ENCODE peak calls at places on chromosomes 12 and 14, in six cellular contexts. One of them, this sample, is unnamed.
A peak's percentile ranks its signal among the peaks of the same experiment; 100 is the strongest.

GRCh38 chr14:61602733-61603077 is 92.6 kb upstream of the HIF1A start:
- DNase-seq in HepG2: peak; percentile 79
- DNase-seq in A549: no peak
- DNase-seq in K562: no peak
- DNase-seq in WTC11: no peak
- DNase-seq in H1: no peak
- DNase-seq in this sample: no peak

GRCh38 chr14:70901218-70901772 is 6.0 kb upstream of the PCNX1 start:
- DNase-seq in HepG2: no peak
- DNase-seq in A549: no peak
- DNase-seq in K562: no peak
- DNase-seq in WTC11: no peak
- DNase-seq in H1: no peak
- DNase-seq in this sample: no peak

GRCh38 chr14:36518586-36519430 is 1.2 kb downstream of the NKX2-1 start:
- DNase-seq in HepG2: no peak
- DNase-seq in A549: no peak
- DNase-seq in K562: no peak
- DNase-seq in WTC11: peak; percentile 36
- DNase-seq in H1: no peak
- DNase-seq in this sample: no peak

GRCh38 chr14:49992036-49992435 is 99.2 kb downstream of the ARF6 start:
- DNase-seq in HepG2: no peak
- DNase-seq in A549: no peak
- DNase-seq in K562: no peak
- DNase-seq in WTC11: no peak
- DNase-seq in H1: no peak
- DNase-seq in this sample: no peak

GRCh38 chr12:5177731-5178130 is 134.1 kb downstream of the KCNA5 start:
- DNase-seq in HepG2: no peak
- DNase-seq in A549: no peak
- DNase-seq in K562: no peak
- DNase-seq in WTC11: no peak
- DNase-seq in H1: no peak
- DNase-seq in this sample: no peak

GRCh38 chr14:35223927-35224326 is 68.3 kb upstream of the PSMA6 start:
- DNase-seq in HepG2: no peak
- DNase-seq in A549: no peak
- DNase-seq in K562: no peak
- DNase-seq in WTC11: no peak
- DNase-seq in H1: no peak
- DNase-seq in this sample: peak; percentile 32

GRCh38 chr12:49921936-49922335 is 18.2 kb upstream of the FAIM2 start:
- DNase-seq in HepG2: no peak
- DNase-seq in A549: no peak
- DNase-seq in K562: no peak
- DNase-seq in WTC11: no peak
- DNase-seq in H1: no peak
- DNase-seq in this sample: no peak

GRCh38 chr12:69766260-69766659 is 27.6 kb downstream of the RAB3IP start:
- DNase-seq in HepG2: no peak
- DNase-seq in A549: no peak
- DNase-seq in K562: no peak
- DNase-seq in WTC11: no peak
- DNase-seq in H1: no peak
- DNase-seq in this sample: no peak

GRCh38 chr12:25553083-25553482 is at the start of gene LMNTD1:
- DNase-seq in HepG2: no peak
- DNase-seq in A549: no peak
- DNase-seq in K562: no peak
- DNase-seq in WTC11: no peak
- DNase-seq in H1: no peak
- DNase-seq in this sample: no peak

GRCh38 chr12:58529897-58530296 is 390.4 kb downstream of the LRIG3 start:
- DNase-seq in HepG2: no peak
- DNase-seq in A549: no peak
- DNase-seq in K562: no peak
- DNase-seq in WTC11: no peak
- DNase-seq in H1: no peak
- DNase-seq in this sample: no peak

GRCh38 chr12:56315256-56315625 is 547 bp downstream of the CNPY2 start:
- DNase-seq in HepG2: no peak
- DNase-seq in A549: no peak
- DNase-seq in K562: peak; percentile 35
- DNase-seq in WTC11: no peak
- DNase-seq in H1: no peak
- DNase-seq in this sample: no peak

GRCh38 chr12:117040496-117040895 is 58.7 kb downstream of the TESC start:
- DNase-seq in HepG2: no peak
- DNase-seq in A549: no peak
- DNase-seq in K562: no peak
- DNase-seq in WTC11: no peak
- DNase-seq in H1: no peak
- DNase-seq in this sample: no peak

GRCh38 chr12:100024974-100025555 is 40.3 kb upstream of the ANKS1B start:
- DNase-seq in HepG2: no peak
- DNase-seq in A549: no peak
- DNase-seq in K562: no peak
- DNase-seq in WTC11: no peak
- DNase-seq in H1: no peak
- DNase-seq in this sample: peak; percentile 19

GRCh38 chr14:77390188-77390587 is 13.0 kb downstream of the SAMD15 start:
- DNase-seq in HepG2: peak; percentile 68
- DNase-seq in A549: peak; percentile 39
- DNase-seq in K562: no peak
- DNase-seq in WTC11: no peak
- DNase-seq in H1: no peak
- DNase-seq in this sample: no peak

GRCh38 chr12:115407036-115407435 is 723.1 kb upstream of the TBX3 start:
- DNase-seq in HepG2: no peak
- DNase-seq in A549: no peak
- DNase-seq in K562: no peak
- DNase-seq in WTC11: no peak
- DNase-seq in H1: no peak
- DNase-seq in this sample: no peak
- TF ChIP-seq JUN in HepG2: no peak
- TF ChIP-seq JUN in A549: no peak
- TF ChIP-seq JUN in K562: no peak
- TF ChIP-seq JUN in WTC11: no peak
- TF ChIP-seq JUN in H1: no peak
- TF ChIP-seq JUN in this sample: no peak

DNA sequence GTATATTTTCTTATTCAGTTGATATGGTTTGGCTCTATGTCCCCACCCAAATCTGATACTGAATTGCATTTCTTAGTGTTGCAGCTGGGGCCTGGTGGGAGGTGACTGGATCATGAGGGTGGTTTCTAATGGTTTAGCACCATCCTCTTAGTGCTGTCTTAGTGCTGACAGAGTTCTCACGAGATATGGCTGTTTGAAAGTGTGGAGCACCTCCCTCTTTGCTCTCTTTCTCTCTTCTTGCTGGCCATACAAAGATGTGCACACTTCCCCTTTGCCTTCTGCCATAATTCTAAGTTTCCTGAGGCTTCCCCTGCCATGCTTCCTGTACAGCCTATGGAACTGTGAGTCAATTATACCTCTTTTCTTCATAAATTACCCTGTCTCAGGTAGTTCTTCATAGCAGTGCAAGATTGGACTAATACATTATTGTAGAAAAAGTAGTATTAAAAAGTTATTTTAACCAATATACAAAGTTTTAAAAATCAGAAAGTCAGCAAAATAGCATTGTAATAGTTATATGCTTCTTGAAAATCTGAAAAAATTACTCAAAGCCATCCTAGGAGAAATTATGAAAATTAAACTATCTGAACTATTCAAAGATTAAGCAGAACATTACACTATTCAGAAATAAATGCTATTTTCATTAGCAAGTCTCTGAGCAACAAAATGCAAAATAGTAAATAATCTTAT is 84.1 kb downstream of the PPP1R12A start:
- DNase-seq in HepG2: no peak
- DNase-seq in A549: no peak
- DNase-seq in K562: peak; percentile 21
- DNase-seq in WTC11: no peak
- DNase-seq in H1: no peak
- DNase-seq in this sample: no peak
- TF ChIP-seq JUN in HepG2: no peak
- TF ChIP-seq JUN in A549: no peak
- TF ChIP-seq JUN in K562: no peak
- TF ChIP-seq JUN in WTC11: no peak
- TF ChIP-seq JUN in H1: no peak
- TF ChIP-seq JUN in this sample: no peak

GRCh38 chr12:108640802-108641445 is 7.2 kb upstream of the SELPLG start:
- DNase-seq in HepG2: no peak
- DNase-seq in A549: no peak
- DNase-seq in K562: peak; percentile 93
- DNase-seq in WTC11: no peak
- DNase-seq in H1: no peak
- DNase-seq in this sample: no peak
- TF ChIP-seq JUN in HepG2: no peak
- TF ChIP-seq JUN in A549: no peak
- TF ChIP-seq JUN in K562: peak; percentile 61
- TF ChIP-seq JUN in WTC11: no peak
- TF ChIP-seq JUN in H1: no peak
- TF ChIP-seq JUN in this sample: no peak

GRCh38 chr12:20547788-20548575 is 147.2 kb upstream of the SLCO1C1 start:
- DNase-seq in HepG2: no peak
- DNase-seq in A549: no peak
- DNase-seq in K562: no peak
- DNase-seq in WTC11: no peak
- DNase-seq in H1: no peak
- DNase-seq in this sample: peak; percentile 79
- TF ChIP-seq JUN in HepG2: no peak
- TF ChIP-seq JUN in A549: no peak
- TF ChIP-seq JUN in K562: no peak
- TF ChIP-seq JUN in WTC11: no peak
- TF ChIP-seq JUN in H1: no peak
- TF ChIP-seq JUN in this sample: no peak

GRCh38 chr12:76237086-76237701 is 111.0 kb downstream of the BBS10 start:
- DNase-seq in HepG2: no peak
- DNase-seq in A549: no peak
- DNase-seq in K562: no peak
- DNase-seq in WTC11: no peak
- DNase-seq in H1: peak; percentile 22
- DNase-seq in this sample: no peak
- TF ChIP-seq JUN in HepG2: no peak
- TF ChIP-seq JUN in A549: no peak
- TF ChIP-seq JUN in K562: no peak
- TF ChIP-seq JUN in WTC11: no peak
- TF ChIP-seq JUN in H1: no peak
- TF ChIP-seq JUN in this sample: no peak

GRCh38 chr14:103108749-103109207 is 14.3 kb downstream of the EXOC3L4 start:
- DNase-seq in HepG2: no peak
- DNase-seq in A549: peak; percentile 81
- DNase-seq in K562: peak; percentile 60
- DNase-seq in WTC11: no peak
- DNase-seq in H1: no peak
- DNase-seq in this sample: no peak
- TF ChIP-seq JUN in HepG2: no peak
- TF ChIP-seq JUN in A549: no peak
- TF ChIP-seq JUN in K562: no peak
- TF ChIP-seq JUN in WTC11: no peak
- TF ChIP-seq JUN in H1: no peak
- TF ChIP-seq JUN in this sample: no peak

DNA sequence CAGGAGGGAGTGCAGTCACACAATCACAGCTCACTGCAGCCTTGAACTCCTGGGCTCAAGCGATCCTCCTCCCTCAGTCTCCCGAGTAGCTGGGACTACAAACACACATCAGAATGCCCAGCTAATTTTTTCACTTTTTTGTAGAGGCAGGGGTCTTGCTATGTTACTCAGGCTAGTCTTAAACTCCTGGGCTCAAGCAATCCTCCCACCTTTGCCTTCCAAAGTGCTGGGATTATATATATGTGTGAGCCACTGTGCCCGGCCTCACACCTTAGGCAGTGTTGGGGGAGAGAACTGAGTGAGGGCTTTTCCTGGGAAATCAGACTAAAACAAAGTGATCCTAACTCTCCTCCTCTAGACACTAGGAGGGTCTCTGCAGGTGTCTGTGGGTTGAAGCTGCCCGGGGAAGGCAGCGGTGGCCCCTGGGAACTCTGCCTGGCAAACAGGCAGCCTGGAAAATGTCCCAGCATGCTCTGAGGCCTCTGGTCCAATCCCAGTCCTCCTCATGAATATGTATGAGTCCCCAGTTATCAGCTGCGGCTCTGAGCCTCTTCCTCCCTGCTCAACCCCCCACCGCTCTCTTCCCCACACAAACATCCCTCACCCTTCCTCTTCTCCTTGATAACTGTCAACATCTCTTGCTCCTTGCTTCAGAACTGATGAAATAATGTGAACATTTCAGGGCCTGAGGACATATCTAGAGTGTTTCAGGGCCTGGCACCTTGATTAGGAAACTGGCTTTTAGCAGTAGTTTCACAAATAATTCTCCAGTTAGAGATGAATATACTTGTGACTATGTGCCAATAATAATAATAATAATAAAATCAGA is 7.9 kb upstream of the NAA25 start:
- DNase-seq in HepG2: peak; percentile 83
- DNase-seq in A549: peak; percentile 69
- DNase-seq in K562: peak; percentile 96
- DNase-seq in WTC11: peak; percentile 77
- DNase-seq in H1: peak; percentile 76
- DNase-seq in this sample: peak; percentile 82
- TF ChIP-seq JUN in HepG2: no peak
- TF ChIP-seq JUN in A549: no peak
- TF ChIP-seq JUN in K562: no peak
- TF ChIP-seq JUN in WTC11: no peak
- TF ChIP-seq JUN in H1: no peak
- TF ChIP-seq JUN in this sample: no peak

DNA sequence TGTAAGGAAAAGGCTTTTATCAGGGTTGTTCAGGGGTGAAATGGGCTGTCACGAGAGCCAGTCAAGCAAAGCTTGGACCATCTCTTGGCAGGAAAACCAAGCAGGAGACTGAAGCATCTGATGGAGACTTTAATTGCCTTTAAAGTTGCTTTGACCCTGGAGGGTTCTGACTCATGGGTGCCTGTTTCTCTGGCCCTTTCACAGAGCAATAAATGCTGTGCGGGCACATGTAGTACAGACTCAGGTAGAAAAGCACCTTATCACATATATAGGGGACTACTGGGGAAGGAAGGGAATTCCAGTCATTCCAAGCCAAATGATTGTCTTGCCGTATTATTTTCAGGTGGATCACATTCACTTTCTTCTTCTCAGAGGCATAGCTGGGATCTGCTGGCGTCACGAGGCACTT is 34.7 kb downstream of the PLEKHD1 start:
- DNase-seq in HepG2: no peak
- DNase-seq in A549: no peak
- DNase-seq in K562: no peak
- DNase-seq in WTC11: no peak
- DNase-seq in H1: no peak
- DNase-seq in this sample: no peak
- TF ChIP-seq JUN in HepG2: no peak
- TF ChIP-seq JUN in A549: no peak
- TF ChIP-seq JUN in K562: no peak
- TF ChIP-seq JUN in WTC11: no peak
- TF ChIP-seq JUN in H1: no peak
- TF ChIP-seq JUN in this sample: no peak

This sample was measured in endothelial cell of umbilical vein.